ENCODE peak calls at places on chromosomes 6 and 20, in ten cellular contexts. S is CD8-positive, alpha-beta T cell; M is AG09309; X is endodermal cell; H is kidney; G is lung; Y is HFF-Myc; L is body of pancreas; Q is neural progenitor cell; C is lower leg skin. F is an unnamed sample.

GRCh38 chr6:150566486-150566885 is 33.2 kb upstream of the PLEKHG1 start:
- DNase-seq in S (no peak), M (no peak), X (no peak), H (no peak), G (no peak), Y (no peak), L (no peak), Q (no peak), C (no peak), F (no peak)

GRCh38 chr6:27547157-27548075 is 74.5 kb upstream of the ZNF184 start:
- DNase-seq in S (no peak), M (no peak), X (peak), H (no peak), G (no peak), Y (peak), L (no peak), Q (peak), C (no peak), F (no peak)

GRCh38 chr20:44056010-44056698 is 130.8 kb downstream of the JPH2 start:
- DNase-seq in S (peak), M (no peak), X (peak), H (no peak), G (no peak), Y (no peak), L (no peak), Q (peak), C (peak), F (peak)

GRCh38 chr20:38875170-38875993 is 50.8 kb upstream of the FAM83D start:
- DNase-seq in S (peak), M (no peak), X (no peak), H (no peak), G (no peak), Y (no peak), L (no peak), Q (no peak), C (no peak), F (no peak)

GRCh38 chr6:111573892-111574800 is 31.5 kb downstream of the TRAF3IP2 start:
- DNase-seq in S (no peak), M (peak), X (no peak), H (no peak), G (no peak), Y (peak), L (no peak), Q (no peak), C (no peak), F (no peak)

GRCh38 chr6:42147138-42147562 is 4.7 kb upstream of the C6orf132 start:
- DNase-seq in S (no peak), M (no peak), X (no peak), H (no peak), G (no peak), Y (no peak), L (peak), Q (no peak), C (no peak), F (no peak)

GRCh38 chr6:150238294-150238693 is 95.5 kb downstream of the PPP1R14C start:
- DNase-seq in S (no peak), M (no peak), X (no peak), H (peak), G (peak), Y (no peak), L (peak), Q (no peak), C (no peak), F (no peak)

GRCh38 chr20:44394520-44395182 is 39.2 kb downstream of the HNF4A start:
- DNase-seq in S (no peak), M (no peak), X (peak), H (no peak), G (no peak), Y (no peak), L (no peak), Q (no peak), C (no peak), F (no peak)

GRCh38 chr6:154371337-154371736 is 14.7 kb upstream of the IPCEF1 start:
- DNase-seq in S (no peak), M (no peak), X (no peak), H (no peak), G (no peak), Y (no peak), L (no peak), Q (no peak), C (no peak), F (no peak)

GRCh38 chr6:132995432-132995831 is 181.1 kb downstream of the RPS12 start:
- DNase-seq in S (no peak), M (no peak), X (no peak), H (no peak), G (no peak), Y (no peak), L (no peak), Q (no peak), C (no peak), F (no peak)

GRCh38 chr6:50714487-50715379 is 1.4 kb downstream of the TFAP2D start:
- DNase-seq in S (no peak), M (no peak), X (peak), H (no peak), G (no peak), Y (no peak), L (no peak), Q (peak), C (no peak), F (no peak)

GRCh38 chr20:4216866-4217265 is 201.5 kb upstream of the RNF24 start:
- DNase-seq in S (no peak), M (no peak), X (no peak), H (no peak), G (no peak), Y (no peak), L (no peak), Q (no peak), C (no peak), F (no peak)

GRCh38 chr6:167569041-167569805 is 244.3 kb downstream of the TTLL2 start:
- DNase-seq in S (no peak), M (no peak), X (peak), H (no peak), G (no peak), Y (no peak), L (no peak), Q (no peak), C (no peak), F (no peak)

GRCh38 chr6:111663692-111664564 is 58.2 kb upstream of the TRAF3IP2 start:
- DNase-seq in S (no peak), M (no peak), X (peak), H (peak), G (no peak), Y (no peak), L (no peak), Q (peak), C (peak), F (no peak)

GRCh38 chr6:130018830-130019795 is 732 bp downstream of the L3MBTL3 start:
- DNase-seq in S (peak), M (no peak), X (peak), H (peak), G (peak), Y (no peak), L (peak), Q (peak), C (no peak), F (no peak)

GRCh38 chr6:153084393-153084792 is 46.7 kb downstream of the RGS17 start:
- DNase-seq in S (no peak), M (peak), X (no peak), H (no peak), G (no peak), Y (no peak), L (no peak), Q (no peak), C (no peak), F (no peak)

GRCh38 chr20:11891081-11891826 is 26.4 kb upstream of the BTBD3 start:
- DNase-seq in S (no peak), M (no peak), X (no peak), H (peak), G (peak), Y (no peak), L (peak), Q (peak), C (no peak), F (no peak)

GRCh38 chr20:6993016-6993415 is 225.5 kb downstream of the BMP2 start:
- DNase-seq in S (no peak), M (no peak), X (no peak), H (no peak), G (no peak), Y (no peak), L (no peak), Q (no peak), C (no peak), F (no peak)

GRCh38 chr20:49916146-49917002 is 1.0 kb upstream of the SPATA2 start:
- DNase-seq in S (no peak), M (no peak), X (peak), H (no peak), G (no peak), Y (no peak), L (peak), Q (no peak), C (no peak), F (no peak)

GRCh38 chr6:83417880-83418663 is 12.8 kb downstream of the ME1 start:
- DNase-seq in S (no peak), M (peak), X (peak), H (no peak), G (no peak), Y (peak), L (no peak), Q (peak), C (no peak), F (no peak)

GRCh38 chr6:14633453-14633852 is 515.9 kb downstream of the CD83 start:
- DNase-seq in S (no peak), M (no peak), X (no peak), H (no peak), G (no peak), Y (no peak), L (no peak), Q (no peak), C (no peak), F (no peak)

GRCh38 chr20:46206025-46206424 is 87.9 kb downstream of the CD40 start:
- DNase-seq in S (no peak), M (no peak), X (no peak), H (peak), G (peak), Y (peak), L (no peak), Q (no peak), C (peak), F (no peak)

GRCh38 chr6:167707686-167708500 is 118.8 kb upstream of the AFDN start:
- DNase-seq in S (no peak), M (no peak), X (peak), H (peak), G (no peak), Y (no peak), L (no peak), Q (no peak), C (no peak), F (no peak)

GRCh38 chr6:8155259-8156012 is 53.1 kb upstream of the EEF1E1 start:
- DNase-seq in S (no peak), M (no peak), X (no peak), H (no peak), G (no peak), Y (no peak), L (no peak), Q (no peak), C (no peak), F (no peak)
- H3K4me3 ChIP-seq in S (no peak), M (no peak), X (no peak), H (no peak), G (no peak), Y (no peak), L (no peak), Q (no peak), C (no peak), F (no peak)

DNA sequence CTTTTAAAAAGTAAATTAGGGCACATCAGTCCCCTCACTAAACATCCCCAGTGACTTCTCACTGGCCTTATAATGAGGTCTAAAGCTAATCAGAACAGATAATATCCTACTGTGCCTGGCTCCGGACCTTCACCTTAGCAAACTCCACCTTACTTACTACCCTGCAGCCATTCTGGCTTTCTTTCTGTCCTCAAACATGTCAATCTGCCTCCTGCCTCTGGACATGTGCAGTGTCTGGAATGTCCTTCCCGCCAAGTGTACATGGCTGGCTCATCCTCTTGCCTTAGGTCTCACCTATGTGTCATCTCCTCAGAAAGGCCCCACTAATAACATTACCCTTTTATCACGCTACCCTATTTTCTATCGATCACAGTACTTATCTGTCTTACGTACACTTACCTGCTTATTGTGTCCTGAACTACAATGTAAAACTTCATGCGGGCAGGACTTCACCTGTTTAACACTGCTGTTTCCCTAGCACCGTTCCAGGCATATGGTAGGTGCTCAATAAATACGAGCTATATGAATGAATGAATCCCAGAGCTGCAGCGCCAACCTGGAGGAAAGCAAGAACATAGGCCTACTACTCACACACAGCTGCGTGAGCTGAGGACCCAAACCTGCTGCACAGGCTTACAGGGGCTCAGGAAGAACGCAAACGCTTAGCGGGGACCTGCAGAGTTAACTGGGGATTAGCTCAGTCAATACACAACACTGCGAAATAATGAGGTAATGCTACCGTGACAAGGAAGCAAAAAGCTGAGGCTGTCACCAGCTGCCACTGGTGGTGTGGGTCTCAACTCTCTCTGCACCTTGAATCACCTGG is 991 bp downstream of the UQCC2 start:
- DNase-seq in S (no peak), M (no peak), X (no peak), H (peak), G (no peak), Y (no peak), L (no peak), Q (peak), C (no peak), F (no peak)
- H3K4me3 ChIP-seq in S (peak), M (peak), X (peak), H (peak), G (peak), Y (peak), L (peak), Q (peak), C (peak), F (peak)

DNA sequence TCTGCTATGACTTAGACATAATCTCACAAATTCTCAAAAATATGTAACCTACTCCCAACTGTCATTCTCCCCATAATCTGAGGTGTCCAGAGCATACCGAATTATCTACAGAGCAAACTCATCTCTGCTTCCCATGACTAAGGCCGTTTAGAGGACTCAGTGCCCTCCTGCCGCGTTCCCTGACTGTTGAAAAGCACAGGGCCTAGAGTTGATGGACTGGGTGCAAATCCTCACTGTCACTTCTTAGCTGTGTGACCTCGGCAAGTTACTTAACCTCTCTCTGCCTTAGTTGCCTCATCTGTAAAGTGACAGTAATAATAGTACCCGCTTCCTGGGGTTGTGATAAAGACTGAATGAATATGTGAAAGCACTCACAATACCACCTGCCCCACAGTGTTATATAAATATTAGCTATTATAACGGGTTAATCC is 4.7 kb upstream of the TUBB2A start:
- DNase-seq in S (no peak), M (no peak), X (peak), H (no peak), G (no peak), Y (no peak), L (no peak), Q (peak), C (no peak), F (no peak)
- H3K4me3 ChIP-seq in S (peak), M (no peak), X (peak), H (peak), G (no peak), Y (peak), L (no peak), Q (peak), C (no peak), F (peak)

DNA sequence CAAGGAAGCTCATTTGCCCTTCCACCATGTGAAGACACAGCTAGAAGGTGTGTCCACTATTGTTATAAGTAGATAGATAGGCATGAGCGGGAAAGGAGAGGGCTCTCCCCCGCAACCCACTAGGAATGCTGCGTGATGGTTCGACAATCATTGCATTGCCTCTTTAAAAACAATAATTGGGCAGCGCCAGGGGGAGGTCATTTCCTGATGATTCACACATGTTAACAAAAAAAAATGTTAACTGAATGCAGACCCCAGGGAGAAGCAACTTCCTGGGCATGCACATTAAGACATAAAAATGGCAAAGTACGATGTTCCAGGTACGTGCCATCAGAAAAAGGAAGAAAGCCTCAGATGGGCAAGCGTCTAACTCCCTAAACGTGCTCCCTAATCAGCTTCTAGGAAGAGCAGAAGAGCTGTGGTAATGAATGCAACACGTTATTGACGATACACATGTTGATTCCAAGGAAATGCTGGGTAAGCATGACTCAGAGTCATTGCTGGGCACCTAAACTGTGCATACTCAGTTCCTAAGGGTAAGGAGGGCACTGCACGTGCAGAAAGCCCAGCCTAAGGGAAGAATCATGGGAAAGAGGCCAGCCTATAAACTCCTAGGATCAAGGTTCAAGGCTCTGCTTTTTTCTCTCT is 113.7 kb downstream of the FAM217A start:
- DNase-seq in S (no peak), M (no peak), X (no peak), H (no peak), G (no peak), Y (no peak), L (no peak), Q (no peak), C (no peak), F (no peak)
- H3K4me3 ChIP-seq in S (no peak), M (no peak), X (no peak), H (no peak), G (no peak), Y (no peak), L (no peak), Q (no peak), C (no peak), F (no peak)

GRCh38 chr6:89413006-89413400 is 930 bp upstream of the RRAGD start:
- DNase-seq in S (no peak), M (no peak), X (no peak), H (no peak), G (no peak), Y (no peak), L (peak), Q (no peak), C (peak), F (no peak)
- H3K4me3 ChIP-seq in S (peak), M (no peak), X (no peak), H (peak), G (no peak), Y (no peak), L (no peak), Q (peak), C (no peak), F (no peak)

GRCh38 chr20:608970-609369 is 1.1 kb downstream of the TCF15 start:
- DNase-seq in S (no peak), M (no peak), X (no peak), H (no peak), G (no peak), Y (no peak), L (no peak), Q (no peak), C (no peak), F (no peak)
- H3K4me3 ChIP-seq in S (no peak), M (no peak), X (peak), H (no peak), G (no peak), Y (no peak), L (no peak), Q (peak), C (no peak), F (no peak)

GRCh38 chr6:29295623-29296022 is 5.9 kb upstream of the OR14J1 start:
- DNase-seq in S (no peak), M (no peak), X (no peak), H (peak), G (no peak), Y (no peak), L (no peak), Q (no peak), C (no peak), F (no peak)
- H3K4me3 ChIP-seq in S (no peak), M (no peak), X (no peak), H (no peak), G (no peak), Y (no peak), L (no peak), Q (no peak), C (no peak), F (no peak)

GRCh38 chr6:99350573-99350972 is 1.1 kb upstream of the FAXC start:
- DNase-seq in S (no peak), M (no peak), X (peak), H (no peak), G (no peak), Y (no peak), L (peak), Q (peak), C (no peak), F (no peak)

GRCh38 chr6:99347804-99348203 is 1.7 kb downstream of the FAXC start:
- DNase-seq in S (no peak), M (no peak), X (no peak), H (no peak), G (no peak), Y (no peak), L (no peak), Q (peak), C (no peak), F (no peak)

GRCh38 chr6:99348220-99348822 is 1.2 kb downstream of the FAXC start:
- DNase-seq in S (no peak), M (no peak), X (no peak), H (no peak), G (no peak), Y (no peak), L (no peak), Q (peak), C (no peak), F (no peak)

GRCh38 chr6:99348823-99349619 is 453 bp downstream of the FAXC start:
- DNase-seq in S (no peak), M (no peak), X (peak), H (no peak), G (no peak), Y (no peak), L (peak), Q (no peak), C (no peak), F (no peak)

DNA sequence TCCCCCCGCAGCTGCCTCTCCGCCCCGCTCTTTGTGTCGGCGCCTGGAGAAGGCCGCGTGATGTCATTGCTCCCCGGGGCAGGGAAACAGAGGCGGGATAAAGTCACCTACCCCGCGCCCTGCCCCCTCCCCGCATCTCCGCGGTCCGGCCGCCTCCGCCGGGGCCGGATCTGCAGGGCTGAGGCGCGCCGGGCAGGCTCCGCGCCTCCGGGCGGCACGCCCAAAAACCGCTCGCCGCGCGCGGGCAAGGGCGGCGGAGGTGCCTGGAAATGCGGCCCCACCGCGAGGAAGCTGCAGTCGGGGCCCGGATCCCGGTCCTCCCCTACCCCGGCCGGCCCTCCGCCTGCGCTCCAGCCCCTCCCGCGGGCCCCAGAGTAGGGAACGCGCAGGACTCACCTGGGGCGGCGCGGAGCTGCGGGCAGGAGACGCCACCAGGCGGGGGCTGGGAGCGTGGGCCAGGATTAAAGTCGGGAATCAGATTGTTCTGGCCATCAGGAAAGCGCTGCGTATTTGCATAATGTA is at the start of gene FAXC:
- DNase-seq in S (no peak), M (no peak), X (peak), H (peak), G (peak), Y (no peak), L (peak), Q (peak), C (no peak), F (no peak)
- H3K4me3 ChIP-seq in S (no peak), M (peak), X (peak), H (peak), G (peak), Y (peak), L (peak), Q (peak), C (peak), F (peak)

DNA sequence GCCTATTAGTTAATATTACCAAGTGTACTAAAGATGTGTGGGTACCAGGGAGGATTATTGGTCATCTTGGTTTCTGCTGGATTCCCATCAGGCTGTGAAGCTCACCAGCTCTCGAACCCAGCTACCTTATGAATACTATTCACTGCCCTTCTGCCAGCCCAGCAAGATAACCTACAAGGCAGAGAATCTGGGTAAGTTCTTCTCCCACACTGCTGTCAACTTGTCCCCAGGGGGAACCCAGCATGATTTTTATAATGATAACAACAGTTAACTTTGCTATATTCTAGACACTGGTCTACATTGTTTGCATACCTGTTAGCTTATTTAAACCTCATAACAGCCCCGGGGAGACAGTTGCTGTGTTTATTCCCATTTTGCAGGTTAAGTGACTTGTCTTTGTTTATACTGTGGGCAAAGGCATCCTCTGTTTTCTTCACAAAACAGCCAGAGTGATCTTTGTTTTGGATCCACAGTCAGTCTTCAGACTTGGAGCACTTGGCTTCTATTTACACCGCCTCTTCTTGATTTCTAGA is 26.5 kb downstream of the TM9SF4 start:
- DNase-seq in S (no peak), M (no peak), X (no peak), H (no peak), G (no peak), Y (no peak), L (no peak), Q (no peak), C (no peak), F (no peak)
- H3K4me3 ChIP-seq in S (no peak), M (no peak), X (no peak), H (no peak), G (no peak), Y (no peak), L (no peak), Q (no peak), C (no peak), F (no peak)

F was measured in iPS DF 6.9.